ENCODE peak calls at places on chromosomes 11 and 22, in five cellular contexts. G is aorta; H is sigmoid colon; W is CD8-positive, alpha-beta T cell; U is hepatocyte. P is an unnamed sample. For H3K4me1, the result is how much of the 10 kb centered on the place peaks cover.

GRCh38 chr22:19637405-19638281 is 76.7 kb upstream of the SEPTIN5 start:
- DNase-seq in G (peak), H (peak), W (no peak), U (no peak), P (no peak)

GRCh38 chr11:94400839-94401772 is at the start of gene GPR83:
- DNase-seq in G (no peak), H (no peak), W (no peak), U (peak), P (peak)

GRCh38 chr22:29343313-29343805 is 27.9 kb upstream of the RASL10A start:
- DNase-seq in G (no peak), H (peak), W (no peak), U (no peak), P (peak)

GRCh38 chr11:70111269-70112016 is 33.3 kb downstream of the ANO1 start:
- DNase-seq in G (no peak), H (no peak), W (no peak), U (peak), P (peak)

GRCh38 chr11:103085758-103086365 is 6.1 kb downstream of the DCUN1D5 start:
- DNase-seq in G (no peak), H (no peak), W (no peak), U (no peak), P (no peak)

GRCh38 chr11:125871391-125872137 is 15.9 kb upstream of the HYLS1 start:
- DNase-seq in G (no peak), H (no peak), W (no peak), U (peak), P (no peak)

GRCh38 chr11:95152878-95153856 is 63.5 kb downstream of the ENDOD1 start:
- DNase-seq in G (no peak), H (no peak), W (no peak), U (no peak), P (no peak)

GRCh38 chr11:19571906-19572305 is 140.7 kb upstream of the NAV2 start:
- DNase-seq in G (no peak), H (no peak), W (no peak), U (no peak), P (no peak)

GRCh38 chr11:111194789-111195188 is 50.7 kb upstream of the POU2AF2 start:
- DNase-seq in G (no peak), H (no peak), W (no peak), U (no peak), P (no peak)

GRCh38 chr11:18259259-18259658 is 6.8 kb upstream of the SAA1 start:
- DNase-seq in G (no peak), H (no peak), W (no peak), U (no peak), P (no peak)

GRCh38 chr11:68186061-68186460 is 27.0 kb downstream of the KMT5B start:
- DNase-seq in G (no peak), H (no peak), W (no peak), U (no peak), P (no peak)

GRCh38 chr22:39292561-39293074 is 26.8 kb downstream of the RPL3 start:
- DNase-seq in G (peak), H (peak), W (no peak), U (peak), P (peak)

GRCh38 chr22:49569286-49570031 is 258.2 kb downstream of the BRD1 start:
- DNase-seq in G (peak), H (peak), W (no peak), U (no peak), P (no peak)

GRCh38 chr11:726278-726915 is 20.4 kb downstream of the EPS8L2 start:
- DNase-seq in G (peak), H (peak), W (no peak), U (peak), P (peak)

GRCh38 chr22:22906907-22907550 is 19.4 kb downstream of the IGLL5 start:
- DNase-seq in G (peak), H (no peak), W (no peak), U (no peak), P (no peak)

GRCh38 chr11:128291835-128292234 is 295.5 kb downstream of the ETS1 start:
- DNase-seq in G (no peak), H (no peak), W (peak), U (no peak), P (no peak)

GRCh38 chr11:19646921-19647320 is 65.7 kb upstream of the NAV2 start:
- DNase-seq in G (no peak), H (no peak), W (no peak), U (no peak), P (no peak)

GRCh38 chr11:129315781-129316579 is 59.7 kb upstream of the BARX2 start:
- DNase-seq in G (no peak), H (no peak), W (no peak), U (peak), P (no peak)

GRCh38 chr11:68262544-68262827 is 9.3 kb downstream of the C11orf24 start:
- DNase-seq in G (no peak), H (no peak), W (no peak), U (no peak), P (no peak)

GRCh38 chr11:118000067-118000849 is 14.1 kb downstream of the IL10RA start:
- DNase-seq in G (no peak), H (no peak), W (no peak), U (no peak), P (no peak)

GRCh38 chr11:115721309-115722007 is 217.2 kb upstream of the CADM1 start:
- DNase-seq in G (no peak), H (peak), W (no peak), U (no peak), P (no peak)

GRCh38 chr11:61630104-61630503 is 49.2 kb upstream of the SYT7 start:
- DNase-seq in G (no peak), H (no peak), W (no peak), U (no peak), P (no peak)

GRCh38 chr11:1870721-1871466 is 18.0 kb downstream of the LSP1 start:
- DNase-seq in G (peak), H (peak), W (no peak), U (no peak), P (peak)

GRCh38 chr11:8787372-8787771 is 104.8 kb downstream of the RPL27A start:
- DNase-seq in G (no peak), H (no peak), W (no peak), U (no peak), P (no peak)

GRCh38 chr11:8790964-8791363 is 108.4 kb downstream of the RPL27A start:
- DNase-seq in G (no peak), H (no peak), W (no peak), U (no peak), P (no peak)

GRCh38 chr11:8789864-8790263 is 107.3 kb downstream of the RPL27A start:
- DNase-seq in G (no peak), H (no peak), W (no peak), U (no peak), P (no peak)

GRCh38 chr11:8786933-8787332 is 104.3 kb downstream of the RPL27A start:
- DNase-seq in G (no peak), H (no peak), W (no peak), U (no peak), P (no peak)

DNA sequence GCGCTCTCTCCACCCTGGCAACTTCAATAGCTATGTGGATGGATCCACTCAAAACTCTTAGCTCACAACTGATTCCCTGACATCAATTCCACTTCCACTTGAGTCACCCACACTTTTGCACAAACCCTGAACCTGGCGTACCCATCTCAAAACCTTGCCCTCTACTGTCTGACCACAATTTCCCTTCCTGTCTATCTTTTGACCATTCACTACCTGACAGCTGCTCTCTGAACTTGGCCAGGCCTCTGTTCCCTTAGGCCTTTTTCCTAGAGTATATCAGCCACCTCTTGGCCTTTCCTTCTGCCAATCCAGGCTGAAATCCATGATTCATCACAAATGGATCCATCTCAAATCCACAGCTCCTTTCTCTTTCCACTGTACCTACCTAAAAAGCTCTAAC is 106.0 kb downstream of the RPL27A start:
- DNase-seq in G (no peak), H (no peak), W (no peak), U (no peak), P (no peak)
- H3K4me1 ChIP-seq in G (under half), H (half or more), W (under half), U (under half), P (under half)

DNA sequence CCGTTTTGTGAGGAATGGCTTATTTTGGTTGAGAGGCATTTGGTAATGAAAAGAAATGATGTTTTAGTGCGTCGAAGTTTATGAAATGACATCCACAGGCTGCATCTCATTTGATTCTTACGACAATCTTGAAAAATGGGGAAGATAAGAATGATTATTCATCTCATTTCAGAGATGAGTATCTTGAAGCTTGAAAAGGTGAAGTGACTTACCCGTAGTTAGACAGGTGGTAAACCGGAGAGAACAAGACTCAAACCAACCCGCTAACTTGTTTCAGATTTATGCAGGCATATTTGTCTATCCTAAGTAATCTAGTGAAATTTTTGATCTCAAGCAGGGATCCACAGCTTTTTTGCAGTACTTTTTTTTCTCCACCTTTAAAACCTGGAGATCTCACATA is 9.1 kb upstream of the SORL1-AS1 start:
- DNase-seq in G (no peak), H (no peak), W (no peak), U (no peak), P (no peak)
- H3K4me1 ChIP-seq in G (under half), H (under half), W (half or more), U (under half), P (under half)

DNA sequence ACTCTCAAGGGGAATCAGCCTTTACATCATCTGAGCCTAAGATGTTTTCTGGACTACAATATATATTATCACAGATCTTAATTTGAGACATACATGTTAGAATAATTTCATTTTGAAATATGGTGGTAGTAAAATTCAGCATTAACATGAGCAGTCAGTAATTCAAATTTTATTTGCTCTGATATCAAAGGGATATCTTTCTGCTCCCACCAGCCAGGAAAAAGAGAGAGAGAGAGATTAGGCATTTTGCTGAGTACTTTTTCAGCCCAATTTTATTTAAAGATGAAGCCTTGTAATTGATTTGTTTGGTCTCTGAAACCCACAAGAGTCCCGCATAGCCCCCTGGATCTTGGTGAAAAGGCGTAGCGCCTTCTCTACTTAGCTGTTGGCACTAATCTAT is 38.2 kb downstream of the PARVA start:
- DNase-seq in G (no peak), H (no peak), W (no peak), U (no peak), P (no peak)
- H3K4me1 ChIP-seq in G (under half), H (half or more), W (under half), U (under half), P (under half)

DNA sequence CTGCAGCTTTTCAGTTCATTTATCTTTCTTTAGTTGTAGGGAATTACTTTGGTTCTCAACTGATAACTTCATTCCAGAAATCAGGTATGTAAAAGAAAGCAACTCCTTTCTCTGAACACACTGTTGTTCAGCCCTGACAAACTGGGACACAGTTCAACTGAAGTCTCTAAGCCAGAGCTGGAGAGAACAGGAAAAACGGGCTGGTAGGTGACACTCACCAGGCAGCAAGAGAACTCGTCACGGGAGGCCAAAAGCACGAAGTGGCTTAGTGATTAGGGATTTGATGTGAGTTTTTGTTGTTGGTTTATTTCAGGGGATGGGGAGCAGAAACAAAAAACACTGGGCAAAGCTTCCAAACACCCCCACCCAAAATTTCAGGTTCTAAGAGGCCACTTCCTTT is 54.1 kb downstream of the MYH9 start:
- DNase-seq in G (no peak), H (no peak), W (no peak), U (peak), P (peak)
- H3K4me1 ChIP-seq in G (under half), H (half or more), W (half or more), U (half or more), P (half or more)

DNA sequence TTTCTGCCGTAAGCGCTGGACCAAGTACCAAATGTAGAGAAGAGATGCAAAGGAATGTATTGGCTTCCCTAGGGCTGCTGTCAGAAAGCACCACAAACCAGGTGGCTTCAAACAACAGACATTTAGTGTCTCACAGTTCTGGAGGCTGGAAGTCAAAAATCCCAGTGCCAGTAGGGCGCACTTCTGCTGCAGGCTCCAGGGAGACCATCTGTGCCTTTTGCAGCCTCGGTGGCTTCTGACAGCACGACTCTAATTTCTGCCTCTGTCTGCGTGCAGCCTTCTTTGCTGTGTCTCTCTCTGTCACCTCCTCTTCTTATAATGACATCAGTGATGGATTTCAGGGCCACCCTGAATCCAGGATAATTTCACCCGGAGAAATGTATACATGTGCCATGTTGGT is 2.8 kb downstream of the APOL6 start:
- DNase-seq in G (no peak), H (no peak), W (no peak), U (no peak), P (no peak)
- H3K4me1 ChIP-seq in G (under half), H (under half), W (under half), U (under half), P (under half)

DNA sequence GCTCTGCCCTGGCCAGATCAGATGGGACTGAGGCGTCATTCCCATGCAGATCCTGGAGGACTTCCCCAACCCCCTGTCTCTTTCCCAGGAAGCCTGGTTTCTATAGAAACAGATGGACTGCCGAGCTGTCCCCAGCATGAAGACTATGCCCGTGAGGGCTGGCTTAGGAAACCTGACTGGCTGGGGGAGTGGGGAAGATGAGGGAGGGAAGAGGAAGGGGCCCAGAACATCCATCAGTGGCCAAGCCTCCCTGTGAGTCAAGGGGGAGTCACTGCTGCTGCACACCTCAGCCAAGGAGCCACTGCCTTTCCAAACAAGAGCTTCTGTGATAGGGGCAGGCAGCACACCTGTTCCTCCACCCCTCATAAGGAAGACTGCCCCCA is 5.8 kb downstream of the TP53I11 start:
- DNase-seq in G (no peak), H (no peak), W (no peak), U (no peak), P (no peak)
- H3K4me1 ChIP-seq in G (under half), H (under half), W (under half), U (under half), P (under half)

GRCh38 chr11:88117281-88117858 is 57.9 kb downstream of the RAB38 start:
- DNase-seq in G (no peak), H (no peak), W (no peak), U (no peak), P (no peak)
- H3K4me1 ChIP-seq in G (under half), H (under half), W (under half), U (under half), P (under half)

DNA sequence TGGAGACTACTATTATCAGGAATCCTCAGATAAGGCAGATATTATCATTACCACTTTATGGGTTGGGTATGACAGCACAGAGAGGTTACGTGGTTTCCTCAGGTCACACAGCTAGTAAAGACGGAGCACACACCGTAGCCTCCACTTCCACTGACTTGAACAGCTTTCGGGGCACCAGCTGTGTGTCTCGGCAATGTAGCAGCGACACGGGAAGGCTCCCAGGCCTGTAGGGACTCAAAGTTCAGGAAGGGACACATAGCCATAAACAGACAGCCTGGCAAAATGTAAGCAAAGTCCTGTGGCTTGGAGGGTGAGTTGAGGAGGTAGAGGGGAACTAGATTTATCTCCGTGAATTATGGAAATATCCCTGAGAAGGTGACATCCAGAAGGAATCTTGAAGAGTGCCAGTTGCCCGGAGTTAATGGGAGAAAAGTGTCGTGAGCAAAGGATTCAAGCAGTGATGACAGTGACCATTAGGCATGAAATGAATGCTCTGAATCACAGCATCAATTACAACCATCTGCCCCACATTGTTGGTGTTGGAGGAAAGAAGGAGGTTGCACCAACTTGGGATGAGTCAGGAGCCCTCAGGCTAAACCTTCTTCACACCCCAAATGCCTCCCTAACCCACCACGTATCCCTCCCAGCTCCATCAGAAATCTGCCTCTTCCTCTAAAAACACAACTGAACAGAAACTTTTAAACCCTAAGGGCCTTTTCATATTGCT is 106.7 kb upstream of the ASPHD2 start:
- DNase-seq in G (no peak), H (no peak), W (no peak), U (no peak), P (no peak)
- H3K4me1 ChIP-seq in G (under half), H (under half), W (under half), U (under half), P (under half)

GRCh38 chr11:45028921-45029680 is 78.4 kb upstream of the TP53I11 start:
- DNase-seq in G (no peak), H (no peak), W (no peak), U (no peak), P (no peak)
- H3K4me1 ChIP-seq in G (under half), H (under half), W (under half), U (under half), P (under half)

P was measured in right cardiac atrium.